ENCODE peak calls at places on chromosomes 13 and 19, in nine cellular contexts. One of them, this sample, is unnamed.

GRCh38 chr19:10828981-10829821 is 6.8 kb downstream of the TMED1 start:
- DNase-seq in IMR-90: no peak
- DNase-seq in hepatocyte: no peak
- DNase-seq in H1: no peak
- DNase-seq in GM23338: peak; percentile 74
- DNase-seq in HCT116: no peak
- DNase-seq in PC-9: no peak
- DNase-seq in neuronal stem cell: no peak
- DNase-seq in astrocyte: no peak
- DNase-seq in this sample: no peak

GRCh38 chr13:19782049-19782726 is 557 bp downstream of the PSPC1 start:
- DNase-seq in IMR-90: peak; percentile 45
- DNase-seq in hepatocyte: peak; percentile 66
- DNase-seq in H1: no peak
- DNase-seq in GM23338: peak; percentile 52
- DNase-seq in HCT116: no peak
- DNase-seq in PC-9: no peak
- DNase-seq in neuronal stem cell: peak; percentile 26
- DNase-seq in astrocyte: peak; percentile 54
- DNase-seq in this sample: no peak

GRCh38 chr19:49512970-49513745 is 697 bp downstream of the FCGRT start:
- DNase-seq in IMR-90: no peak
- DNase-seq in hepatocyte: peak; percentile 78
- DNase-seq in H1: no peak
- DNase-seq in GM23338: peak; percentile 88
- DNase-seq in HCT116: no peak
- DNase-seq in PC-9: no peak
- DNase-seq in neuronal stem cell: peak; percentile 53
- DNase-seq in astrocyte: no peak
- DNase-seq in this sample: no peak

GRCh38 chr13:52845334-52845761 is 3.1 kb downstream of the PCDH8 start:
- DNase-seq in IMR-90: no peak
- DNase-seq in hepatocyte: no peak
- DNase-seq in H1: no peak
- DNase-seq in GM23338: peak; percentile 64
- DNase-seq in HCT116: no peak
- DNase-seq in PC-9: no peak
- DNase-seq in neuronal stem cell: peak; percentile 24
- DNase-seq in astrocyte: no peak
- DNase-seq in this sample: no peak

GRCh38 chr19:47762615-47763308 is 15.7 kb upstream of the SELENOW start:
- DNase-seq in IMR-90: no peak
- DNase-seq in hepatocyte: no peak
- DNase-seq in H1: no peak
- DNase-seq in GM23338: peak; percentile 13
- DNase-seq in HCT116: no peak
- DNase-seq in PC-9: peak; percentile 33
- DNase-seq in neuronal stem cell: no peak
- DNase-seq in astrocyte: no peak
- DNase-seq in this sample: no peak

GRCh38 chr19:33300016-33300981 is 2.0 kb downstream of the CEBPA start:
- DNase-seq in IMR-90: no peak
- DNase-seq in hepatocyte: no peak
- DNase-seq in H1: no peak
- DNase-seq in GM23338: no peak
- DNase-seq in HCT116: no peak
- DNase-seq in PC-9: no peak
- DNase-seq in neuronal stem cell: no peak
- DNase-seq in astrocyte: no peak
- DNase-seq in this sample: no peak

GRCh38 chr19:3163230-3163886 is 15.2 kb upstream of the S1PR4 start:
- DNase-seq in IMR-90: peak; percentile 43
- DNase-seq in hepatocyte: peak; percentile 84
- DNase-seq in H1: peak; percentile 53
- DNase-seq in GM23338: peak; percentile 91
- DNase-seq in HCT116: no peak
- DNase-seq in PC-9: no peak
- DNase-seq in neuronal stem cell: peak; percentile 69
- DNase-seq in astrocyte: no peak
- DNase-seq in this sample: no peak

GRCh38 chr13:34847751-34848150 is 94.3 kb upstream of the NBEA start:
- DNase-seq in IMR-90: no peak
- DNase-seq in hepatocyte: no peak
- DNase-seq in H1: no peak
- DNase-seq in GM23338: peak; percentile 35
- DNase-seq in HCT116: no peak
- DNase-seq in PC-9: no peak
- DNase-seq in neuronal stem cell: no peak
- DNase-seq in astrocyte: no peak
- DNase-seq in this sample: no peak

GRCh38 chr19:48890551-48890950 is 8.0 kb downstream of the TULP2 start:
- DNase-seq in IMR-90: no peak
- DNase-seq in hepatocyte: no peak
- DNase-seq in H1: no peak
- DNase-seq in GM23338: no peak
- DNase-seq in HCT116: no peak
- DNase-seq in PC-9: no peak
- DNase-seq in neuronal stem cell: no peak
- DNase-seq in astrocyte: no peak
- DNase-seq in this sample: no peak

GRCh38 chr13:44431150-44431549 is 57.5 kb downstream of the SERP2 start:
- DNase-seq in IMR-90: no peak
- DNase-seq in hepatocyte: peak; percentile 78
- DNase-seq in H1: no peak
- DNase-seq in GM23338: no peak
- DNase-seq in HCT116: no peak
- DNase-seq in PC-9: no peak
- DNase-seq in neuronal stem cell: no peak
- DNase-seq in astrocyte: no peak
- DNase-seq in this sample: no peak

GRCh38 chr19:12543855-12544254 is 7.4 kb downstream of the ZNF564 start:
- DNase-seq in IMR-90: no peak
- DNase-seq in hepatocyte: no peak
- DNase-seq in H1: no peak
- DNase-seq in GM23338: no peak
- DNase-seq in HCT116: no peak
- DNase-seq in PC-9: no peak
- DNase-seq in neuronal stem cell: no peak
- DNase-seq in astrocyte: peak; percentile 22
- DNase-seq in this sample: no peak

GRCh38 chr19:46975918-46976782 is 43.5 kb upstream of the NPAS1 start:
- DNase-seq in IMR-90: peak; percentile 93
- DNase-seq in hepatocyte: peak; percentile 76
- DNase-seq in H1: peak; percentile 59
- DNase-seq in GM23338: peak; percentile 82
- DNase-seq in HCT116: peak; percentile 3
- DNase-seq in PC-9: peak; percentile 85
- DNase-seq in neuronal stem cell: peak; percentile 59
- DNase-seq in astrocyte: peak; percentile 99
- DNase-seq in this sample: peak; percentile 54

GRCh38 chr19:4557186-4557970 is 2.1 kb downstream of the SEMA6B start:
- DNase-seq in IMR-90: no peak
- DNase-seq in hepatocyte: peak; percentile 12
- DNase-seq in H1: no peak
- DNase-seq in GM23338: peak; percentile 48
- DNase-seq in HCT116: no peak
- DNase-seq in PC-9: no peak
- DNase-seq in neuronal stem cell: no peak
- DNase-seq in astrocyte: no peak
- DNase-seq in this sample: no peak

GRCh38 chr19:4555657-4556561 is 3.6 kb downstream of the SEMA6B start:
- DNase-seq in IMR-90: no peak
- DNase-seq in hepatocyte: peak; percentile 5
- DNase-seq in H1: no peak
- DNase-seq in GM23338: peak; percentile 83
- DNase-seq in HCT116: peak; percentile 43
- DNase-seq in PC-9: peak; percentile 62
- DNase-seq in neuronal stem cell: no peak
- DNase-seq in astrocyte: no peak
- DNase-seq in this sample: no peak

GRCh38 chr19:4557971-4558941 is 1.2 kb downstream of the SEMA6B start:
- DNase-seq in IMR-90: no peak
- DNase-seq in hepatocyte: peak; percentile 52
- DNase-seq in H1: no peak
- DNase-seq in GM23338: peak; percentile 67
- DNase-seq in HCT116: no peak
- DNase-seq in PC-9: no peak
- DNase-seq in neuronal stem cell: no peak
- DNase-seq in astrocyte: no peak
- DNase-seq in this sample: no peak

GRCh38 chr19:4556574-4557185 is 2.8 kb downstream of the SEMA6B start:
- DNase-seq in IMR-90: no peak
- DNase-seq in hepatocyte: peak; percentile 17
- DNase-seq in H1: no peak
- DNase-seq in GM23338: peak; percentile 80
- DNase-seq in HCT116: peak; percentile 69
- DNase-seq in PC-9: peak; percentile 41
- DNase-seq in neuronal stem cell: no peak
- DNase-seq in astrocyte: no peak
- DNase-seq in this sample: no peak

DNA sequence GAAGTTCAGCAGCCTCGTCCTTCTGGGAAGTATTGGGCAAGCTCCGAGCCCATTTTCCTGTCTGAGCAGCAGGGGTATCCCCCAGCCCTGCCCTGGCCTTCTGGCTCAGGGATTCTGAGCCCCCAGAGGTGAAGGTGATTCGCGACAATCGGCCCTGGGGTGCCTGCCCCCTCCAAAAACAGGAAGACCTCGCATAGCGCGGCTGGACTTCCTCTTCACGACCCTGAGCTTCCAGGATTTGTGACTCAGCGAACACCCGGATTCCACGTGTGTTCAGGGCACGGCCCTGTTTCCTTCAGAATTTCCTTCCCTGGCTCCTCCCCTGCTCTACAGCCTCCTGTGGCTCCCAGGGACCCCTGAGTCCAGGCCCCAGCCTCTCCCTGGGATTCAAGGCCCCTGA is at the start of gene SEMA6B:
- DNase-seq in IMR-90: no peak
- DNase-seq in hepatocyte: peak; percentile 2
- DNase-seq in H1: no peak
- DNase-seq in GM23338: no peak
- DNase-seq in HCT116: no peak
- DNase-seq in PC-9: no peak
- DNase-seq in neuronal stem cell: no peak
- DNase-seq in astrocyte: no peak
- DNase-seq in this sample: no peak
- H2AFZ ChIP-seq in IMR-90: peak within 1 kb of the TSS; percentile 51
- H2AFZ ChIP-seq in hepatocyte: no peak within 1 kb of the TSS
- H2AFZ ChIP-seq in H1: no peak within 1 kb of the TSS
- H2AFZ ChIP-seq in GM23338: no peak within 1 kb of the TSS
- H2AFZ ChIP-seq in HCT116: no peak within 1 kb of the TSS
- H2AFZ ChIP-seq in PC-9: no peak within 1 kb of the TSS
- H2AFZ ChIP-seq in neuronal stem cell: no peak within 1 kb of the TSS
- H2AFZ ChIP-seq in astrocyte: peak within 1 kb of the TSS; percentile 47
- H2AFZ ChIP-seq in this sample: no peak within 1 kb of the TSS

DNA sequence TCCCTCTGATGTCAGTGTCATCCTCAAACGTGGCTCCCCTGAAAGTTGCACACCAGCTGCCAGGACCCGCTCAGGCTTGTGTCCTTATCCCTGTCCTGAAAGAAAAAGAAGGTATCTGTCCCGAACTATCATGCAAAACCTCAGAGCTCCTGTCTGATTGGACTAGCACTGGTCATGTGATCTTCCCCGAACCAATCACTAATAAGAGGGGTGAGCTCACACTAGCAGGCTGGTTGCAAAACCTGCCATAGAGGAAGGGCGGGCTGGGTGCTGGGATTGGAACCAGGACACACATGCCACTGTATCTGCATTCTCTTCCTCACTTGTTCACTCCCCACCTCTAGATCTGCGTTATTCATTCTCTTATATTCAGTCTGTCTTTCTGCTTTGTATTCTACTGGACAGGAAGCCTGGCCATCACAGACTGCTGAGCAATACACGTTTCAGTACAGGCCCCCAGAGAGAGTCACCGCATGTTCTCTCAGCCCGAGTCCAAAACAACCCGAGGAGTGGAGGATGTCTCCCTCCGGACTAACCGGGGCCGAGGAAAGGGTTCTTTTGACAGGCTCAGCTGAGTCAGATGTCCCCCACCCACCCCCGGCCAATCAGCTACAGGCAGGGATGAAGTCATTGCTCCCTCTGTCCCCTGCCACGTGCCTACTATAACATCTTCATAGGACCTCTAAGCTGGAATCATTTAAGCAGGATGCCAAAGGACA is 97.7 kb downstream of the SIPA1L3 start:
- DNase-seq in IMR-90: peak; percentile 98
- DNase-seq in hepatocyte: peak; percentile 89
- DNase-seq in H1: no peak
- DNase-seq in GM23338: peak; percentile 94
- DNase-seq in HCT116: peak; percentile 81
- DNase-seq in PC-9: no peak
- DNase-seq in neuronal stem cell: peak; percentile 86
- DNase-seq in astrocyte: peak; percentile 96
- DNase-seq in this sample: peak; percentile 95
- H2AFZ ChIP-seq in IMR-90: peak overlapping the region; percentile 60
- H2AFZ ChIP-seq in hepatocyte: no peak overlapping the region
- H2AFZ ChIP-seq in H1: no peak overlapping the region
- H2AFZ ChIP-seq in GM23338: no peak overlapping the region
- H2AFZ ChIP-seq in HCT116: no peak overlapping the region
- H2AFZ ChIP-seq in PC-9: no peak overlapping the region
- H2AFZ ChIP-seq in neuronal stem cell: peak overlapping the region; percentile 89
- H2AFZ ChIP-seq in astrocyte: no peak overlapping the region
- H2AFZ ChIP-seq in this sample: peak overlapping the region; percentile 83

DNA sequence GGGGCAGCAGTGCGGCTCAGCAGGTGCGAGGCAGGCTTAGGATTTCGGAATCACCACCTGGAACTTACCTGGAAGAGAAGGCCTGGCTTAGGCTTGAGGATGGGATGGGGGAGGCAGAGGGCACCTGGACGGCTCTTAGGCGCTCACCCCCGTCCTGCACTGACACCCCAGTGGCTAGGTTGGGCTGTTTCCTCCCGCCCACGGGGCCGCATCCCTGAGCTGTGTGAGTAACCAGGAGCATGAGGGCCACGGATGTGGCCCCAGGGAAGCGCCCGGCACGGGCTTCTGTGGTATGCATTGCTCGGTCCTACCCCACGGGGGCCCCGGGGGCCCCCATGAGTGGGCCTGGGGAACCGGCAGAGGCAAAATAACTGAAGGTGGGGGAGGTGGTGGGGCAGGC is 2.4 kb upstream of the NKPD1 start:
- DNase-seq in IMR-90: no peak
- DNase-seq in hepatocyte: no peak
- DNase-seq in H1: no peak
- DNase-seq in GM23338: no peak
- DNase-seq in HCT116: no peak
- DNase-seq in PC-9: no peak
- DNase-seq in neuronal stem cell: no peak
- DNase-seq in astrocyte: no peak
- DNase-seq in this sample: no peak
- H2AFZ ChIP-seq in IMR-90: peak overlapping the region; percentile 29
- H2AFZ ChIP-seq in hepatocyte: no peak overlapping the region
- H2AFZ ChIP-seq in H1: no peak overlapping the region
- H2AFZ ChIP-seq in GM23338: no peak overlapping the region
- H2AFZ ChIP-seq in HCT116: no peak overlapping the region
- H2AFZ ChIP-seq in PC-9: no peak overlapping the region
- H2AFZ ChIP-seq in neuronal stem cell: no peak overlapping the region
- H2AFZ ChIP-seq in astrocyte: no peak overlapping the region
- H2AFZ ChIP-seq in this sample: no peak overlapping the region

DNA sequence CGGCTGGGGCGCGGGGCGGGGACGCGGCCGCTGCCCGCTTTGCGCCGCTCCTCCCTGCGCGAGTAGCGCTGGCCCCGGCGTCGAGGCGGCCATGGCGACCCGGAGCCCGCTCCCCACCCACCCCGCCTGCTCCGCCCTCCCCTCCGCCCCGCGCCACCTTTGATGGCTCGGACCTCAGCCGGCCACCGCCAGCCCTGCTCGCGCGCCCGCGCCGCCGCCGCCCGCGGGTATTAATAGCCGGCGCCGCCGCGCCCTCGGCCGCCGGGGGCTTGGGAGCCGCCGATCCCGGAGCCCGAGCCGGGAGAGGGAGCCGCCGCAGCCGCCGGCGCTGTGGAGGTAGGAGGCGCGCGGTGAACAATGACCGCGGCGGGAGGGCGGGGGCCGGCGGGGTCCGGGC is 261 bp downstream of the FARP1 start:
- DNase-seq in IMR-90: no peak
- DNase-seq in hepatocyte: no peak
- DNase-seq in H1: no peak
- DNase-seq in GM23338: no peak
- DNase-seq in HCT116: no peak
- DNase-seq in PC-9: no peak
- DNase-seq in neuronal stem cell: peak; percentile 58
- DNase-seq in astrocyte: no peak
- DNase-seq in this sample: no peak
- H2AFZ ChIP-seq in IMR-90: peak overlapping the region; percentile 89
- H2AFZ ChIP-seq in hepatocyte: peak overlapping the region; percentile 32
- H2AFZ ChIP-seq in H1: no peak overlapping the region
- H2AFZ ChIP-seq in GM23338: no peak overlapping the region
- H2AFZ ChIP-seq in HCT116: no peak overlapping the region
- H2AFZ ChIP-seq in PC-9: no peak overlapping the region
- H2AFZ ChIP-seq in neuronal stem cell: peak overlapping the region; percentile 99
- H2AFZ ChIP-seq in astrocyte: no peak overlapping the region
- H2AFZ ChIP-seq in this sample: no peak overlapping the region